ENCODE peak calls at places on chromosome 3, in seven cellular contexts. One of them, this sample, is unnamed.

GRCh38 chr3:139222100-139222657 is 121.6 kb upstream of the MRPS22 start:
- DNase-seq in neuronal stem cell: no peak
- DNase-seq in mesenchymal stem cell: no peak
- DNase-seq in H1: peak
- DNase-seq in H9: no peak
- DNase-seq in mesendoderm: no peak
- DNase-seq in trophoblast cell: no peak
- DNase-seq in this sample: no peak

GRCh38 chr3:144429719-144430121 is 458.1 kb downstream of the DIPK2A start:
- DNase-seq in neuronal stem cell: no peak
- DNase-seq in mesenchymal stem cell: no peak
- DNase-seq in H1: no peak
- DNase-seq in H9: no peak
- DNase-seq in mesendoderm: no peak
- DNase-seq in trophoblast cell: no peak
- DNase-seq in this sample: no peak

GRCh38 chr3:183698318-183698731 is 728 bp downstream of the YEATS2 start:
- DNase-seq in neuronal stem cell: peak
- DNase-seq in mesenchymal stem cell: peak
- DNase-seq in H1: no peak
- DNase-seq in H9: no peak
- DNase-seq in mesendoderm: peak
- DNase-seq in trophoblast cell: no peak
- DNase-seq in this sample: peak

GRCh38 chr3:192869131-192870027 is 48.3 kb downstream of the MB21D2 start:
- DNase-seq in neuronal stem cell: no peak
- DNase-seq in mesenchymal stem cell: peak
- DNase-seq in H1: no peak
- DNase-seq in H9: no peak
- DNase-seq in mesendoderm: no peak
- DNase-seq in trophoblast cell: no peak
- DNase-seq in this sample: peak

GRCh38 chr3:182067423-182067822 is 355.7 kb downstream of the SOX2 start:
- DNase-seq in neuronal stem cell: no peak
- DNase-seq in mesenchymal stem cell: no peak
- DNase-seq in H1: no peak
- DNase-seq in H9: no peak
- DNase-seq in mesendoderm: no peak
- DNase-seq in trophoblast cell: no peak
- DNase-seq in this sample: no peak

GRCh38 chr3:52126036-52126435 is 28.2 kb downstream of the POC1A start:
- DNase-seq in neuronal stem cell: no peak
- DNase-seq in mesenchymal stem cell: no peak
- DNase-seq in H1: no peak
- DNase-seq in H9: no peak
- DNase-seq in mesendoderm: no peak
- DNase-seq in trophoblast cell: no peak
- DNase-seq in this sample: no peak

GRCh38 chr3:65685621-65686020 is 353.1 kb downstream of the MAGI1 start:
- DNase-seq in neuronal stem cell: no peak
- DNase-seq in mesenchymal stem cell: peak
- DNase-seq in H1: no peak
- DNase-seq in H9: no peak
- DNase-seq in mesendoderm: no peak
- DNase-seq in trophoblast cell: no peak
- DNase-seq in this sample: peak

GRCh38 chr3:94225176-94225742 is 162.4 kb downstream of the NSUN3 start:
- DNase-seq in neuronal stem cell: no peak
- DNase-seq in mesenchymal stem cell: peak
- DNase-seq in H1: no peak
- DNase-seq in H9: no peak
- DNase-seq in mesendoderm: no peak
- DNase-seq in trophoblast cell: no peak
- DNase-seq in this sample: no peak

GRCh38 chr3:162041622-162042021 is 545.0 kb downstream of the OTOL1 start:
- DNase-seq in neuronal stem cell: no peak
- DNase-seq in mesenchymal stem cell: no peak
- DNase-seq in H1: no peak
- DNase-seq in H9: peak
- DNase-seq in mesendoderm: peak
- DNase-seq in trophoblast cell: no peak
- DNase-seq in this sample: no peak

GRCh38 chr3:39264053-39264452 is 15.8 kb downstream of the CX3CR1 start:
- DNase-seq in neuronal stem cell: no peak
- DNase-seq in mesenchymal stem cell: no peak
- DNase-seq in H1: no peak
- DNase-seq in H9: no peak
- DNase-seq in mesendoderm: no peak
- DNase-seq in trophoblast cell: no peak
- DNase-seq in this sample: no peak

GRCh38 chr3:7307410-7307809 is 446.5 kb downstream of the GRM7 start:
- DNase-seq in neuronal stem cell: no peak
- DNase-seq in mesenchymal stem cell: peak
- DNase-seq in H1: no peak
- DNase-seq in H9: no peak
- DNase-seq in mesendoderm: peak
- DNase-seq in trophoblast cell: no peak
- DNase-seq in this sample: no peak

GRCh38 chr3:121894191-121894990 is at the start of gene SLC15A2:
- DNase-seq in neuronal stem cell: no peak
- DNase-seq in mesenchymal stem cell: no peak
- DNase-seq in H1: no peak
- DNase-seq in H9: peak
- DNase-seq in mesendoderm: peak
- DNase-seq in trophoblast cell: no peak
- DNase-seq in this sample: no peak

GRCh38 chr3:98971183-98971681 is 69.7 kb upstream of the DCBLD2 start:
- DNase-seq in neuronal stem cell: no peak
- DNase-seq in mesenchymal stem cell: peak
- DNase-seq in H1: no peak
- DNase-seq in H9: no peak
- DNase-seq in mesendoderm: no peak
- DNase-seq in trophoblast cell: no peak
- DNase-seq in this sample: peak

GRCh38 chr3:148178508-148178907 is 519.2 kb upstream of the AGTR1 start:
- DNase-seq in neuronal stem cell: no peak
- DNase-seq in mesenchymal stem cell: peak
- DNase-seq in H1: no peak
- DNase-seq in H9: no peak
- DNase-seq in mesendoderm: peak
- DNase-seq in trophoblast cell: no peak
- DNase-seq in this sample: no peak
- H4K8ac ChIP-seq in neuronal stem cell: no peak
- H4K8ac ChIP-seq in mesenchymal stem cell: no peak
- H4K8ac ChIP-seq in H1: no peak
- H4K8ac ChIP-seq in H9: no peak
- H4K8ac ChIP-seq in mesendoderm: no peak
- H4K8ac ChIP-seq in trophoblast cell: no peak
- H4K8ac ChIP-seq in this sample: no peak

DNA sequence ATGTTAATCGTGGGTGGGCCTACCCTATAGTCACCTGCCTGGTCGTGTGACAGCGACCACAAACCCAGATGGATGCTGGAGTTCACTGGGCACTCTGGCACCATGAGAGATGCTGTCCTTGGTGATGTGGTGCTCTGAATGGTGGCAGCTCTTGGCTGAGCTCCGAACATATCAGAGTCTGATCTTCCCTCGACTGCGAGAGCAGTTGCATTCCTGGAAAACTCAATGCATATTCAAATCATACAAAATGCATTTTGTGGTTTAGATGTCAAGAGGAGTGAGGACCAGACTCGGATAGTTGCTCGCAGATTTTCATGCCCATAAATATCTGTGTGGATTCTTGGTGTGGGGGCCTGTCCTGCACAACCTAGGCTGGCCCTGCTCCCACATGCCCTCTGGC is 8.8 kb downstream of the IQSEC1 start:
- DNase-seq in neuronal stem cell: no peak
- DNase-seq in mesenchymal stem cell: no peak
- DNase-seq in H1: no peak
- DNase-seq in H9: no peak
- DNase-seq in mesendoderm: no peak
- DNase-seq in trophoblast cell: no peak
- DNase-seq in this sample: no peak
- H4K8ac ChIP-seq in neuronal stem cell: no peak
- H4K8ac ChIP-seq in mesenchymal stem cell: no peak
- H4K8ac ChIP-seq in H1: no peak
- H4K8ac ChIP-seq in H9: no peak
- H4K8ac ChIP-seq in mesendoderm: no peak
- H4K8ac ChIP-seq in trophoblast cell: no peak
- H4K8ac ChIP-seq in this sample: no peak

GRCh38 chr3:4313606-4314308 is 10.6 kb downstream of the SETMAR start:
- DNase-seq in neuronal stem cell: no peak
- DNase-seq in mesenchymal stem cell: no peak
- DNase-seq in H1: no peak
- DNase-seq in H9: no peak
- DNase-seq in mesendoderm: no peak
- DNase-seq in trophoblast cell: no peak
- DNase-seq in this sample: peak
- H4K8ac ChIP-seq in neuronal stem cell: no peak
- H4K8ac ChIP-seq in mesenchymal stem cell: no peak
- H4K8ac ChIP-seq in H1: no peak
- H4K8ac ChIP-seq in H9: no peak
- H4K8ac ChIP-seq in mesendoderm: no peak
- H4K8ac ChIP-seq in trophoblast cell: no peak
- H4K8ac ChIP-seq in this sample: peak

DNA sequence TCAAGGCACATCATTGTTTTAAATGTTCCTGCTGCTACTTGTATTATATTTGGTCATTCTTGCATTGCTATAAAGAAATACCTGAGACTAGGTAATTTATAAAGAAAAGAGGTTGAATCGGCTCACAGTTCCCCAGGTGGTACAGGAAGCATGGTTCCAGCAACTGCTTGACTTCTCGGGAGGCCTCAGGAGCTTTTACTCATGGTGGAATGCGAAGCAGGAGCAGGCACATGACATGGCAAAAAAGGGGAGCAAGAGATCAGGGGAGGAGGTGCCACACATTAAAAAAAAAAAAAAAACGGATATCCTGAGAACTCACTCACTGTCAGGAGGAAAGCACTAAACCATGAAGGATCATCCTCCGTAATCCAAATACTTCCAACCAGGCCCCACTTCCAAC is 286.9 kb upstream of the PLSCR5 start:
- DNase-seq in neuronal stem cell: no peak
- DNase-seq in mesenchymal stem cell: no peak
- DNase-seq in H1: no peak
- DNase-seq in H9: peak
- DNase-seq in mesendoderm: peak
- DNase-seq in trophoblast cell: no peak
- DNase-seq in this sample: no peak
- H4K8ac ChIP-seq in neuronal stem cell: no peak
- H4K8ac ChIP-seq in mesenchymal stem cell: no peak
- H4K8ac ChIP-seq in H1: no peak
- H4K8ac ChIP-seq in H9: no peak
- H4K8ac ChIP-seq in mesendoderm: no peak
- H4K8ac ChIP-seq in trophoblast cell: no peak
- H4K8ac ChIP-seq in this sample: no peak

GRCh38 chr3:189911001-189911400 is 209.7 kb downstream of the P3H2 start:
- DNase-seq in neuronal stem cell: no peak
- DNase-seq in mesenchymal stem cell: no peak
- DNase-seq in H1: no peak
- DNase-seq in H9: no peak
- DNase-seq in mesendoderm: no peak
- DNase-seq in trophoblast cell: no peak
- DNase-seq in this sample: no peak

GRCh38 chr3:189909139-189909538 is 211.6 kb downstream of the P3H2 start:
- DNase-seq in neuronal stem cell: no peak
- DNase-seq in mesenchymal stem cell: no peak
- DNase-seq in H1: no peak
- DNase-seq in H9: no peak
- DNase-seq in mesendoderm: no peak
- DNase-seq in trophoblast cell: no peak
- DNase-seq in this sample: no peak

GRCh38 chr3:189909573-189909972 is 211.1 kb downstream of the P3H2 start:
- DNase-seq in neuronal stem cell: no peak
- DNase-seq in mesenchymal stem cell: no peak
- DNase-seq in H1: no peak
- DNase-seq in H9: no peak
- DNase-seq in mesendoderm: no peak
- DNase-seq in trophoblast cell: peak
- DNase-seq in this sample: no peak

GRCh38 chr3:189907803-189908202 is 212.9 kb downstream of the P3H2 start:
- DNase-seq in neuronal stem cell: no peak
- DNase-seq in mesenchymal stem cell: no peak
- DNase-seq in H1: no peak
- DNase-seq in H9: no peak
- DNase-seq in mesendoderm: no peak
- DNase-seq in trophoblast cell: no peak
- DNase-seq in this sample: no peak

DNA sequence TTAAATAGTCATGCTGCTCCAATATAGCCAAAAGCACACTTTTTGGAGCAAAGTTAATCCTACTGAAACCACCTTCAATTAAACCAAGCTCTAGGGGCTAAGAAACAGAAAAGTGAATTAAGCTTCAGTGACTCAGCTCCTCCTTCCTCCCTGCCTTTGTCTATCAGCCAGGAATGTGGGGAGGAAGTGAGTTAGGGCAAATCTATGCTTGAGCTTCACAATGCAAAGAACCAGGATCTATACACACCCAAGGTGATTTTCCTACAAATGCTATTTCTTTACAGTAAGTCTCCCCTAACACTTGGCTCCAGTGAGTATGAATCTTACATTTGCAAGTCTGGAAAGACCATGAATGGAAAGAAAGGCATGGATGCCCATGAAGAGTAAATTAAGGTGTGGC is 212.1 kb downstream of the P3H2 start:
- DNase-seq in neuronal stem cell: no peak
- DNase-seq in mesenchymal stem cell: peak
- DNase-seq in H1: no peak
- DNase-seq in H9: no peak
- DNase-seq in mesendoderm: peak
- DNase-seq in trophoblast cell: peak
- DNase-seq in this sample: peak
- H4K8ac ChIP-seq in neuronal stem cell: no peak
- H4K8ac ChIP-seq in mesenchymal stem cell: no peak
- H4K8ac ChIP-seq in H1: no peak
- H4K8ac ChIP-seq in H9: no peak
- H4K8ac ChIP-seq in mesendoderm: no peak
- H4K8ac ChIP-seq in trophoblast cell: no peak
- H4K8ac ChIP-seq in this sample: peak